ENCODE peak calls at places on chromosome 6, in six cellular contexts. T is AG04450; D is activated CD4-positive, CD25-positive, alpha-beta regulatory T cell; E is lower leg skin; J is pancreas; G is Jurkat, Clone E6-1. U is an unnamed sample.

GRCh38 chr6:94052754-94053153 is 633.4 kb upstream of the EPHA7 start:
- DNase-seq in T (no peak), D (no peak), E (no peak), J (no peak), G (no peak), U (no peak)

GRCh38 chr6:20877008-20877937 is 343.0 kb downstream of the CDKAL1 start:
- DNase-seq in T (peak), D (no peak), E (peak), J (peak), G (no peak), U (no peak)

GRCh38 chr6:82904860-82905259 is 160.8 kb downstream of the UBE3D start:
- DNase-seq in T (no peak), D (no peak), E (no peak), J (no peak), G (no peak), U (no peak)

GRCh38 chr6:47203266-47203967 is 106.3 kb downstream of the TNFRSF21 start:
- DNase-seq in T (no peak), D (no peak), E (no peak), J (no peak), G (peak), U (no peak)

GRCh38 chr6:42818878-42819277 is 37.0 kb downstream of the BICRAL start:
- DNase-seq in T (no peak), D (no peak), E (no peak), J (no peak), G (no peak), U (no peak)

GRCh38 chr6:110020888-110021287 is 42.8 kb downstream of the GPR6 start:
- DNase-seq in T (no peak), D (no peak), E (no peak), J (no peak), G (peak), U (no peak)

GRCh38 chr6:142568857-142569597 is 267.2 kb downstream of the ADGRG6 start:
- DNase-seq in T (peak), D (no peak), E (no peak), J (no peak), G (no peak), U (no peak)

GRCh38 chr6:63460971-63461370 is 111.3 kb upstream of the LOC128125822 start:
- DNase-seq in T (no peak), D (no peak), E (no peak), J (no peak), G (no peak), U (no peak)

GRCh38 chr6:92979281-92979680 is 440.1 kb downstream of the EPHA7 start:
- DNase-seq in T (no peak), D (no peak), E (no peak), J (no peak), G (no peak), U (no peak)

GRCh38 chr6:34795836-34796425 is 4.0 kb downstream of the BLTP3A start:
- DNase-seq in T (no peak), D (no peak), E (no peak), J (no peak), G (no peak), U (no peak)

GRCh38 chr6:50925981-50926380 is 107.3 kb downstream of the TFAP2B start:
- DNase-seq in T (no peak), D (no peak), E (no peak), J (no peak), G (no peak), U (no peak)

GRCh38 chr6:1940381-1940780 is 305.0 kb downstream of the GMDS start:
- DNase-seq in T (no peak), D (no peak), E (no peak), J (no peak), G (no peak), U (no peak)

GRCh38 chr6:80214436-80215022 is 108.1 kb downstream of the BCKDHB start:
- DNase-seq in T (peak), D (no peak), E (no peak), J (peak), G (peak), U (no peak)

GRCh38 chr6:63525186-63525878 is 46.9 kb upstream of the LOC128125822 start:
- DNase-seq in T (no peak), D (no peak), E (no peak), J (no peak), G (peak), U (no peak)

GRCh38 chr6:107784669-107785068 is 39.4 kb downstream of the SCML4 start:
- DNase-seq in T (no peak), D (no peak), E (no peak), J (no peak), G (no peak), U (no peak)